ENCODE peak calls at places on chromosomes 3 and 15, in five cellular contexts. F, Z, T, G and U are unnamed samples.

GRCh38 chr15:56339594-56339993 is 25.6 kb upstream of the TEX9 start:
- DNase-seq in G (no peak), F (no peak), Z (no peak), T (no peak), U (no peak)

GRCh38 chr3:195613468-195614069 is 29.8 kb upstream of the APOD start:
- DNase-seq in Z (no peak), F (no peak), T (no peak), G (peak), U (no peak)

GRCh38 chr15:83380026-83380425 is 67.1 kb upstream of the SH3GL3 start:
- DNase-seq in G (no peak), F (no peak), Z (no peak), T (no peak), U (no peak)

GRCh38 chr15:88878720-88879184 is 16.6 kb downstream of the HAPLN3 start:
- DNase-seq in G (no peak), T (no peak), F (peak), Z (no peak), U (no peak)

GRCh38 chr3:14491396-14492190 is 48.5 kb downstream of the GRIP2 start:
- DNase-seq in T (no peak), G (no peak), Z (no peak), F (no peak), U (no peak)

GRCh38 chr3:24235121-24235520 is 259.5 kb downstream of the THRB start:
- DNase-seq in T (no peak), Z (no peak), F (no peak), G (no peak), U (no peak)

GRCh38 chr3:63911395-63911900 is 735 bp downstream of the SCAANT1 start:
- DNase-seq in Z (no peak), T (no peak), F (no peak), G (no peak), U (no peak)

GRCh38 chr3:129650256-129650872 is 43.9 kb upstream of the PLXND1 start:
- DNase-seq in F (peak), G (peak), Z (peak), T (peak), U (peak)

GRCh38 chr15:93068581-93069199 is 20.3 kb downstream of the RGMA start:
- DNase-seq in T (no peak), Z (no peak), F (no peak), G (no peak), U (no peak)

GRCh38 chr15:29728418-29728817 is 93.8 kb downstream of the TJP1 start:
- DNase-seq in Z (no peak), G (no peak), T (no peak), F (no peak), U (no peak)

GRCh38 chr3:76497636-76498035 is 542.3 kb upstream of the ROBO2 start:
- DNase-seq in F (no peak), Z (no peak), G (peak), T (no peak), U (no peak)

GRCh38 chr15:68620721-68621528 is 42.1 kb downstream of the CORO2B start:
- DNase-seq in G (peak), F (peak), Z (peak), T (peak), U (no peak)

GRCh38 chr15:41992151-41992802 is 19.9 kb upstream of the EHD4 start:
- DNase-seq in G (no peak), T (no peak), Z (no peak), F (no peak), U (no peak)

GRCh38 chr3:182717216-182717615 is 76.1 kb upstream of the ATP11B start:
- DNase-seq in G (no peak), T (no peak), F (no peak), Z (no peak), U (peak)

GRCh38 chr3:40741729-40742128 is 217.0 kb downstream of the ZNF621 start:
- DNase-seq in F (peak), Z (no peak), G (no peak), T (no peak), U (no peak)

GRCh38 chr15:90946538-90946937 is 8.1 kb upstream of the RCCD1 start:
- DNase-seq in Z (peak), F (no peak), T (no peak), G (no peak), U (no peak)

GRCh38 chr3:12797124-12797891 is 828 bp downstream of the CAND2 start:
- DNase-seq in G (no peak), T (no peak), Z (no peak), F (no peak), U (no peak)

GRCh38 chr3:153055779-153056178 is 106.2 kb upstream of the RAP2B start:
- DNase-seq in G (no peak), T (no peak), Z (no peak), F (no peak), U (no peak)

DNA sequence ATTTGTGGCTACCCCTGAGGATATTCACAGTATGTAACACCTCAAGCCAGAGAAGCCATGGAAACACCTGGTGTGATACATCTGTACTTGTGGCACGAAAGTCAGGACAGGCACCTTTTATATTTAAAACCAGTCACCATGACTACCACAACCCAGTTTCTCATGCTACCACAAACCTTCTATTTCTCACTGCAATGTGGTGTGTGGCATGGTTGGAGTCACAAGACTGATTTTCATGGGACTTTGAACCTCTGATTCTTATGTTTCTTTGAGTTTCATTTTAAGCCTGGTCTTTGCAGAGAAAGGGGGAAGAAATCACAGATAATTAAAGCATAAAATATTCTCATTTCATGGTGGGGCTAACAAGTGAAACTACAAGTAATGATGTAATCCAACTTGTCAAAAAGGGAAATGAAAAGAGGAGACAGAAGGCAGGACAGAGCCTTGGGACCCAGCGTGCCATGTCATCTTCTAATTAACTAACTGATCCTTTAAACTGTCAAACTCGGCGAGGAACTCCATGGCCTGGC is 175.9 kb downstream of the PDZRN3 start:
- DNase-seq in G (no peak), T (no peak), Z (no peak), F (no peak), U (no peak)
- H3K4me3 ChIP-seq in G (no peak), T (no peak), Z (no peak), F (no peak), U (no peak)

GRCh38 chr3:102006812-102007485 is 157.6 kb downstream of the NFKBIZ start:
- DNase-seq in Z (no peak), F (peak), T (peak), G (peak), U (no peak)
- H3K4me3 ChIP-seq in Z (no peak), F (no peak), T (no peak), G (no peak), U (no peak)

DNA sequence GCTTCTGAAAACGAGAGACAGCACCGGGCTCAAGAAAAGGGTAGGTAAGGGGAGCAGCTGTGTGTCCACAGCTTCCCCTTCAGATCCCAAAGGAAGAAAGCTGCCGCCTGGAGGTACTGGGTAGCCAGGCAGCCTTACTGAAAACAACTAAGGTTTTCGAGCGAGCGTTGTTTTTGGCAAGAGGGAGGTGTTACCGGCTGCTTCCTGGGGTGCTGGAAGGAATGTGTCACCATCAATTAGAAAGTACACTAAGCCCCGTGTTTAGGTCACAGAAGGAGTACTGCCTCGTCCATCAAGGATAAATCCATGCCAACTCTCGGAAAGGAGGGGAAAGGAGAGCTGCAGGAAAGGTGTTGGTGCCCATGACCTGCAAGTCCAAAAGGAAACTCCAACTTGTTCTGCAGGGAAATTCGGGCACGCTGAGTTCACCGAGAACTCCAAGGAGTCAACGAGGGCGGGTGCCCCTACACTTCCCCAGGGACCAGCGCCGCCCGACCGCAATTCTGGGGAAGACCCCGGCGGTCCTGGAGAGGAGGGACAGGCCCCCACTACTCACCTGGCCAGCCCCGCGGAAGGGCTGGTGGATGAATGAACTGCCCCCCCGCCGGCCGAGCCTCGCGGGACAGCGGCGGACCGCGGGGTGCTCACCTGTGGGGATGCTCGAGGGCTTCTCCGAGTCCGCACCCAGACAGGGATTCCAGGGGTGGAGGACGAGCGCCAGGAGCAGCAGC is 586 bp downstream of the PLOD2 start:
- DNase-seq in G (no peak), T (no peak), F (peak), Z (peak), U (peak)
- H3K4me3 ChIP-seq in G (peak), T (peak), F (peak), Z (peak), U (peak)

GRCh38 chr15:85401108-85401765 is 20.8 kb downstream of the AKAP13 start:
- DNase-seq in T (no peak), G (no peak), F (no peak), Z (no peak), U (no peak)
- H3K4me3 ChIP-seq in T (no peak), G (no peak), F (no peak), Z (no peak), U (no peak)

GRCh38 chr15:86355798-86356197 is 276.1 kb downstream of the AGBL1 start:
- DNase-seq in G (no peak), Z (no peak), T (no peak), F (no peak), U (no peak)
- H3K4me3 ChIP-seq in G (no peak), Z (no peak), T (no peak), F (no peak), U (no peak)